ENCODE peak calls at places on chromosomes 13 and 19, in four cellular contexts. P is H1, R is A549, M is HepG2. N is an unnamed sample.

GRCh38 chr19:29323972-29324680 is 111.2 kb upstream of the UQCRFS1 start:
- DNase-seq in M (no peak), P (no peak), R (no peak), N (no peak)

GRCh38 chr19:55353803-55354697 is 469 bp downstream of the COX6B2 start:
- DNase-seq in M (no peak), R (peak), P (peak), N (peak)

GRCh38 chr19:14142262-14143190 is 6.1 kb upstream of the ASF1B start:
- DNase-seq in P (no peak), M (no peak), R (no peak), N (peak)

GRCh38 chr19:18933297-18933696 is 7.7 kb downstream of the HOMER3 start:
- DNase-seq in M (no peak), P (no peak), R (no peak), N (no peak)

GRCh38 chr19:40687525-40688016 is 2.9 kb downstream of the NUMBL start:
- DNase-seq in P (no peak), R (no peak), M (no peak), N (peak)

GRCh38 chr19:38734426-38735256 is 9.6 kb downstream of the CAPN12 start:
- DNase-seq in R (peak), P (no peak), M (no peak), N (no peak)

GRCh38 chr19:33809960-33810359 is 13.3 kb downstream of the KCTD15 start:
- DNase-seq in M (no peak), P (no peak), R (no peak), N (no peak)

GRCh38 chr19:17555929-17556813 is 722 bp downstream of the COLGALT1 start:
- DNase-seq in P (peak), R (no peak), M (no peak), N (peak)

GRCh38 chr19:55459551-55459949 is 1.9 kb downstream of the ISOC2 start:
- DNase-seq in P (no peak), R (no peak), M (no peak), N (no peak)

GRCh38 chr19:36099166-36099785 is 11.7 kb upstream of the OVOL3 start:
- DNase-seq in R (no peak), M (no peak), P (no peak), N (no peak)

GRCh38 chr13:20565120-20565736 is 1.7 kb upstream of the IFT88 start:
- DNase-seq in R (no peak), M (no peak), P (no peak), N (no peak)

GRCh38 chr19:37654833-37655688 is at the start of gene ZFP30:
- DNase-seq in P (peak), R (peak), M (peak), N (peak)

GRCh38 chr19:13493516-13494310 is 12.6 kb downstream of the CACNA1A start:
- DNase-seq in M (no peak), P (no peak), R (no peak), N (no peak)

GRCh38 chr13:43154083-43154739 is 130.8 kb downstream of the DNAJC15 start:
- DNase-seq in M (no peak), R (no peak), P (no peak), N (no peak)

GRCh38 chr19:30566681-30567420 is 194.7 kb downstream of the ZNF536 start:
- DNase-seq in P (no peak), R (no peak), M (no peak), N (no peak)

GRCh38 chr13:72221276-72221962 is 354.4 kb upstream of the DACH1 start:
- DNase-seq in P (peak), R (peak), M (peak), N (peak)

GRCh38 chr13:62564770-62565169 is 1149.1 kb upstream of the PCDH20 start:
- DNase-seq in M (no peak), P (no peak), R (no peak), N (no peak)

GRCh38 chr19:47390533-47391488 is 28.5 kb downstream of the MEIS3 start:
- DNase-seq in P (no peak), R (no peak), M (no peak), N (no peak)

GRCh38 chr13:47426126-47426849 is 529.4 kb upstream of the HTR2A start:
- DNase-seq in P (no peak), R (no peak), M (no peak), N (no peak)

GRCh38 chr13:111382877-111383276 is 62.4 kb downstream of the TEX29 start:
- DNase-seq in R (no peak), P (no peak), M (no peak), N (no peak)

GRCh38 chr13:34886987-34887386 is 55.1 kb upstream of the NBEA start:
- DNase-seq in P (no peak), M (no peak), R (no peak), N (no peak)

GRCh38 chr19:19385900-19386339 is 19.6 kb upstream of the GATAD2A start:
- DNase-seq in P (peak), M (no peak), R (no peak), N (no peak)

GRCh38 chr13:37715606-37716015 is 117.0 kb upstream of the POSTN start:
- DNase-seq in P (no peak), R (no peak), M (no peak), N (no peak)

GRCh38 chr19:33726756-33727155 is 69.9 kb upstream of the KCTD15 start:
- DNase-seq in M (no peak), R (no peak), P (no peak), N (no peak)

GRCh38 chr19:18861235-18861634 is 29.5 kb downstream of the UPF1 start:
- DNase-seq in M (no peak), P (no peak), R (no peak), N (no peak)

DNA sequence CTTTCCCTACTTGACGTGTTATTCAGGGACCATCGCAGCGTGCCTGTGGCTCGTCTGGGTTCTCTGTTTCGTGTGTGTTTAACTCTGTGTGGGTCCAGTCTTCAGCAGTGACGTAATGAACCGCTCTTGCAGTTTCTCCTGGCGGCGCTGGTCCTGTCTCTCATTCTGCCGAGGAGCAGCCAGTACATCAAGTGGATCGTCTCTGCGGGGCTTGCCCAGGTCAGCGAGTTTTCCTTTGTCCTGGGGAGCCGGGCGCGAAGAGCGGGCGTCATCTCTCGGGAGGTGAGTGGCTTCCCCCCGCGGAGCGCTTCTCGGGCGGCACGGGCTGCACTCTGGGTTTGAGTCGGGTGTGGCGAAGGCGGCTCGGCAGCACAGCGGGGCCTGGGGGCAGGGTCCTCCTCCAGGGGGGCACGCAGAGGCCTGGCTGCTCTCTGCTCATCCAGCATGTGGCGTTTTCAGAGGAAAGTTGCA is 36.3 kb upstream of the TFDP1 start:
- DNase-seq in R (no peak), M (no peak), P (peak), N (no peak)
- TF ChIP-seq PHF8 in R (no peak), M (no peak), P (no peak), N (no peak)

DNA sequence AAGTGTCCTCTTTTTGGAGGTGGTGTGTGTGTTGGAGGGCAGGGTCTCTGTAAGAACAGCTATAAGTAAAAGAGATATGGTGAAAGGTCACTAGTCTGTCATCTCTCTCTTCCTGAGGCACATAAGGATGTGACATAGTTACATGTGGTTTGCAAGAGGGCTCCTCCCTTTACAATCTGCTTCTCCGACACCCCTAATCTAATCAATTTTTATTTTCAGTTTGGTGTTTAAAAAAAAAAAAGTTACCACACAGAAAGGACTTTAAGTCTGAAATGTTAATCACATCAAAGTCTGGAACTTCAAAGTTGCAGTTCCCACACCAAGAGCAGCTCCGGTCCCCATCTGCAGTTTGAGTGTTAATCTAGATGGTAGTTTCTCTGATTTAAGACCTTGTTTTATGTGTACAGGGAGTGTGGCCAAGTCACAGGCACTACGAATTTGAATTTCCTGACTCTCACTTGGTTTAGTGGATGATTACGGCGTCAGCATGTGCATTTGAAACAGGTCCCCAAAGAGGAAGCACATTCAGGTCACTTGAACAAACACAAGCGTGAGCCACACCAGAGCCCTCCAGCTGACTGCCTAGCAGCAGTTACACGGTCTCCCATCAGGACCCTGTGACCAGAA is 53.1 kb downstream of the FOXO1 start:
- DNase-seq in R (no peak), M (no peak), P (no peak), N (no peak)
- TF ChIP-seq PHF8 in R (no peak), M (no peak), P (no peak), N (no peak)

DNA sequence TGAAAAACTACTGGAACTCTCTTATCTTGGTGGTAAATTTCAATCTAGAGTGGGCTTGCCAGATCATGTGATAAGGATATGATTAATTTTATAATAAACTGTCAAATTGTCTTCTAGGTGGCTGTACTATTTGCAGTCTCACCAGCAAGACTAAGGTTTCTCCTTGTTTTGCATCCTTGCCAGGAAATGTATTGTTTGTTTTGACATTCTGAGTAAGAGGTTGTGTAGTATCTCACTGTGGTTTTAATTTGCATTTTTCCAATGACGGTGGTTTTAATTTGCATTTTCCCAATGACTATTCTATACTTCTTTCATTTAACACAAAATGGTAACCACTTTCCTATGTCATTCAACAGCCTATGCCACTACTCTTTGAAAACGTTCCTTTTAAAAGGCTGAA is 2.0 kb downstream of the CAB39L start:
- DNase-seq in R (no peak), M (no peak), P (no peak), N (no peak)
- TF ChIP-seq PHF8 in R (no peak), M (no peak), P (no peak), N (no peak)

GRCh38 chr13:27161423-27161822 is 10.2 kb downstream of the USP12 start:
- DNase-seq in P (no peak), R (no peak), M (no peak), N (no peak)
- TF ChIP-seq PHF8 in P (no peak), R (no peak), M (no peak), N (no peak)

GRCh38 chr13:46374710-46375109 is 12.3 kb downstream of the RUBCNL start:
- DNase-seq in R (no peak), P (no peak), M (no peak), N (peak)
- TF ChIP-seq PHF8 in R (no peak), P (no peak), M (no peak), N (no peak)

DNA sequence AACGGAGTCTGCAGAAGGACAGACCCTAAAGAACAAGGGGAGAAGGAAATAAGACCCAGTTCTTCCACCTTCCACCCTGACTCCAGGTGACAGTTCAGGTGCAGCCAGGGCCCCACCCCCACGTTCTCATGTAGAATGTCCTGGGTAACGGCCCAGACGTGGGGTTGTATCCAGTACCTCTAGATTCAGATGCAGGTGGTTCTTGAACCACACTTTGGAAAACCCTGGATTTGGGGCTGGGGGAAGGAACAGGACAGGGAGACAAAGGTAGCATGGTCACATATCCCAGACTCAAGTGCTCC is 2.2 kb downstream of the DMPK start:
- DNase-seq in R (no peak), P (no peak), M (no peak), N (no peak)
- TF ChIP-seq PHF8 in R (no peak), P (no peak), M (no peak), N (no peak)

N was measured in K562.